ENCODE peak calls at places on chromosomes 4 and X, in eight cellular contexts. One of them, this sample, is unnamed.

GRCh38 chr4:83876047-83876446 is 340.1 kb downstream of the GPAT3 start:
- DNase-seq in AG10803: peak
- DNase-seq in skeletal muscle cell: no peak
- DNase-seq in progenitor cell of endocrine pancreas: no peak
- DNase-seq in ecto neural progenitor cell: no peak
- DNase-seq in IMR-90: peak
- DNase-seq in endothelial cell: no peak
- DNase-seq in ELR: peak
- DNase-seq in this sample: no peak

GRCh38 chrX:13733506-13733905 is 914 bp downstream of the TRAPPC2 start:
- DNase-seq in endothelial cell: no peak
- DNase-seq in skeletal muscle cell: no peak
- DNase-seq in progenitor cell of endocrine pancreas: no peak
- DNase-seq in ecto neural progenitor cell: no peak
- DNase-seq in AG10803: peak
- DNase-seq in ELR: no peak
- DNase-seq in IMR-90: peak
- DNase-seq in this sample: no peak

GRCh38 chrX:119015407-119016242 is 41.2 kb downstream of the LONRF3 start:
- DNase-seq in endothelial cell: no peak
- DNase-seq in progenitor cell of endocrine pancreas: no peak
- DNase-seq in IMR-90: peak
- DNase-seq in AG10803: peak
- DNase-seq in skeletal muscle cell: peak
- DNase-seq in ecto neural progenitor cell: no peak
- DNase-seq in ELR: peak
- DNase-seq in this sample: no peak

GRCh38 chr4:119666653-119667091 is 38.1 kb upstream of the PDE5A start:
- DNase-seq in ecto neural progenitor cell: peak
- DNase-seq in AG10803: no peak
- DNase-seq in skeletal muscle cell: no peak
- DNase-seq in ELR: no peak
- DNase-seq in IMR-90: peak
- DNase-seq in progenitor cell of endocrine pancreas: no peak
- DNase-seq in endothelial cell: no peak
- DNase-seq in this sample: no peak

GRCh38 chr4:36138221-36138620 is 106.1 kb downstream of the ARAP2 start:
- DNase-seq in ecto neural progenitor cell: no peak
- DNase-seq in progenitor cell of endocrine pancreas: no peak
- DNase-seq in ELR: peak
- DNase-seq in skeletal muscle cell: peak
- DNase-seq in IMR-90: peak
- DNase-seq in AG10803: no peak
- DNase-seq in endothelial cell: no peak
- DNase-seq in this sample: no peak

GRCh38 chr4:33453436-33453835 is 2733.3 kb downstream of the PCDH7 start:
- DNase-seq in progenitor cell of endocrine pancreas: no peak
- DNase-seq in skeletal muscle cell: no peak
- DNase-seq in IMR-90: no peak
- DNase-seq in endothelial cell: no peak
- DNase-seq in AG10803: no peak
- DNase-seq in ecto neural progenitor cell: no peak
- DNase-seq in ELR: no peak
- DNase-seq in this sample: no peak

GRCh38 chr4:136847881-136848621 is 684.2 kb downstream of the PCDH18 start:
- DNase-seq in endothelial cell: no peak
- DNase-seq in progenitor cell of endocrine pancreas: no peak
- DNase-seq in IMR-90: no peak
- DNase-seq in ecto neural progenitor cell: no peak
- DNase-seq in ELR: no peak
- DNase-seq in skeletal muscle cell: no peak
- DNase-seq in AG10803: no peak
- DNase-seq in this sample: no peak

GRCh38 chr4:145545538-145546224 is 64.0 kb downstream of the SMAD1 start:
- DNase-seq in skeletal muscle cell: peak
- DNase-seq in IMR-90: peak
- DNase-seq in ELR: peak
- DNase-seq in ecto neural progenitor cell: no peak
- DNase-seq in endothelial cell: peak
- DNase-seq in progenitor cell of endocrine pancreas: no peak
- DNase-seq in AG10803: peak
- DNase-seq in this sample: no peak

GRCh38 chrX:107968623-107969022 is 13.5 kb downstream of the TEX13B start:
- DNase-seq in IMR-90: no peak
- DNase-seq in ELR: no peak
- DNase-seq in skeletal muscle cell: no peak
- DNase-seq in AG10803: no peak
- DNase-seq in progenitor cell of endocrine pancreas: no peak
- DNase-seq in endothelial cell: no peak
- DNase-seq in ecto neural progenitor cell: no peak
- DNase-seq in this sample: no peak

GRCh38 chr4:143581331-143581961 is 67.9 kb downstream of the SMARCA5 start:
- DNase-seq in ELR: no peak
- DNase-seq in progenitor cell of endocrine pancreas: no peak
- DNase-seq in AG10803: no peak
- DNase-seq in ecto neural progenitor cell: peak
- DNase-seq in endothelial cell: no peak
- DNase-seq in IMR-90: no peak
- DNase-seq in skeletal muscle cell: no peak
- DNase-seq in this sample: no peak

GRCh38 chr4:141759796-141760425 is 123.5 kb downstream of the IL15 start:
- DNase-seq in AG10803: peak
- DNase-seq in IMR-90: peak
- DNase-seq in ELR: peak
- DNase-seq in ecto neural progenitor cell: no peak
- DNase-seq in progenitor cell of endocrine pancreas: no peak
- DNase-seq in endothelial cell: no peak
- DNase-seq in skeletal muscle cell: peak
- DNase-seq in this sample: no peak

GRCh38 chr4:147799986-147800555 is 68.2 kb downstream of the ARHGAP10 start:
- DNase-seq in ELR: no peak
- DNase-seq in IMR-90: no peak
- DNase-seq in AG10803: no peak
- DNase-seq in skeletal muscle cell: no peak
- DNase-seq in endothelial cell: no peak
- DNase-seq in ecto neural progenitor cell: no peak
- DNase-seq in progenitor cell of endocrine pancreas: no peak
- DNase-seq in this sample: no peak

GRCh38 chr4:121554377-121554776 is 142.4 kb downstream of the ANXA5 start:
- DNase-seq in ELR: no peak
- DNase-seq in AG10803: peak
- DNase-seq in endothelial cell: no peak
- DNase-seq in IMR-90: no peak
- DNase-seq in skeletal muscle cell: no peak
- DNase-seq in ecto neural progenitor cell: no peak
- DNase-seq in progenitor cell of endocrine pancreas: no peak
- DNase-seq in this sample: no peak

GRCh38 chr4:2256156-2256731 is 5.7 kb downstream of the MXD4 start:
- DNase-seq in skeletal muscle cell: no peak
- DNase-seq in progenitor cell of endocrine pancreas: peak
- DNase-seq in IMR-90: no peak
- DNase-seq in ELR: no peak
- DNase-seq in endothelial cell: peak
- DNase-seq in AG10803: no peak
- DNase-seq in ecto neural progenitor cell: no peak
- DNase-seq in this sample: no peak

GRCh38 chr4:85783483-85783882 is 308.5 kb downstream of the ARHGAP24 start:
- DNase-seq in IMR-90: peak
- DNase-seq in skeletal muscle cell: peak
- DNase-seq in ecto neural progenitor cell: no peak
- DNase-seq in ELR: peak
- DNase-seq in AG10803: peak
- DNase-seq in endothelial cell: no peak
- DNase-seq in progenitor cell of endocrine pancreas: no peak
- DNase-seq in this sample: no peak

GRCh38 chr4:72302981-72303704 is 265.9 kb downstream of the ADAMTS3 start:
- DNase-seq in skeletal muscle cell: no peak
- DNase-seq in IMR-90: peak
- DNase-seq in ELR: peak
- DNase-seq in ecto neural progenitor cell: peak
- DNase-seq in progenitor cell of endocrine pancreas: peak
- DNase-seq in endothelial cell: peak
- DNase-seq in AG10803: peak
- DNase-seq in this sample: no peak

GRCh38 chr4:28254003-28254402 is 1393.4 kb downstream of the STIM2 start:
- DNase-seq in IMR-90: no peak
- DNase-seq in ecto neural progenitor cell: no peak
- DNase-seq in AG10803: no peak
- DNase-seq in progenitor cell of endocrine pancreas: no peak
- DNase-seq in ELR: no peak
- DNase-seq in endothelial cell: no peak
- DNase-seq in skeletal muscle cell: no peak
- DNase-seq in this sample: no peak

GRCh38 chrX:115898382-115899001 is 272.1 kb upstream of the AGTR2 start:
- DNase-seq in AG10803: no peak
- DNase-seq in ELR: no peak
- DNase-seq in progenitor cell of endocrine pancreas: no peak
- DNase-seq in IMR-90: peak
- DNase-seq in endothelial cell: peak
- DNase-seq in ecto neural progenitor cell: no peak
- DNase-seq in skeletal muscle cell: no peak
- DNase-seq in this sample: no peak

GRCh38 chr4:145907827-145908226 is 30.8 kb downstream of the ZNF827 start:
- DNase-seq in ELR: no peak
- DNase-seq in endothelial cell: no peak
- DNase-seq in ecto neural progenitor cell: no peak
- DNase-seq in skeletal muscle cell: no peak
- DNase-seq in IMR-90: peak
- DNase-seq in progenitor cell of endocrine pancreas: no peak
- DNase-seq in AG10803: peak
- DNase-seq in this sample: no peak

GRCh38 chrX:16212436-16212835 is 45.2 kb downstream of the MAGEB17 start:
- DNase-seq in ELR: peak
- DNase-seq in ecto neural progenitor cell: peak
- DNase-seq in endothelial cell: peak
- DNase-seq in skeletal muscle cell: no peak
- DNase-seq in IMR-90: peak
- DNase-seq in AG10803: no peak
- DNase-seq in progenitor cell of endocrine pancreas: no peak
- DNase-seq in this sample: no peak

GRCh38 chr4:8646296-8647093 is 53.9 kb downstream of the CPZ start:
- DNase-seq in ELR: no peak
- DNase-seq in IMR-90: no peak
- DNase-seq in AG10803: no peak
- DNase-seq in ecto neural progenitor cell: peak
- DNase-seq in skeletal muscle cell: no peak
- DNase-seq in endothelial cell: no peak
- DNase-seq in progenitor cell of endocrine pancreas: no peak
- DNase-seq in this sample: no peak

GRCh38 chr4:26503427-26503826 is 13.1 kb upstream of the CCKAR start:
- DNase-seq in IMR-90: no peak
- DNase-seq in AG10803: no peak
- DNase-seq in ecto neural progenitor cell: no peak
- DNase-seq in ELR: no peak
- DNase-seq in endothelial cell: no peak
- DNase-seq in skeletal muscle cell: no peak
- DNase-seq in progenitor cell of endocrine pancreas: no peak
- DNase-seq in this sample: no peak

GRCh38 chr4:137949746-137950145 is 292.4 kb downstream of the SLC7A11 start:
- DNase-seq in IMR-90: peak
- DNase-seq in endothelial cell: no peak
- DNase-seq in ecto neural progenitor cell: no peak
- DNase-seq in skeletal muscle cell: no peak
- DNase-seq in progenitor cell of endocrine pancreas: no peak
- DNase-seq in AG10803: peak
- DNase-seq in ELR: peak
- DNase-seq in this sample: no peak

GRCh38 chr4:139035650-139036049 is 20.1 kb downstream of the NOCT start:
- DNase-seq in AG10803: no peak
- DNase-seq in ELR: no peak
- DNase-seq in IMR-90: no peak
- DNase-seq in skeletal muscle cell: no peak
- DNase-seq in endothelial cell: no peak
- DNase-seq in progenitor cell of endocrine pancreas: no peak
- DNase-seq in ecto neural progenitor cell: no peak
- DNase-seq in this sample: no peak

GRCh38 chr4:37903901-37904300 is 13.0 kb downstream of the TBC1D1 start:
- DNase-seq in ELR: no peak
- DNase-seq in AG10803: no peak
- DNase-seq in endothelial cell: no peak
- DNase-seq in skeletal muscle cell: no peak
- DNase-seq in progenitor cell of endocrine pancreas: no peak
- DNase-seq in IMR-90: no peak
- DNase-seq in ecto neural progenitor cell: no peak
- DNase-seq in this sample: no peak

GRCh38 chr4:137664055-137664405 is 131.7 kb upstream of the PCDH18 start:
- DNase-seq in progenitor cell of endocrine pancreas: no peak
- DNase-seq in ELR: peak
- DNase-seq in endothelial cell: no peak
- DNase-seq in ecto neural progenitor cell: no peak
- DNase-seq in skeletal muscle cell: peak
- DNase-seq in AG10803: peak
- DNase-seq in IMR-90: peak
- DNase-seq in this sample: no peak

GRCh38 chrX:130158311-130158710 is 7.3 kb downstream of the AIFM1 start:
- DNase-seq in progenitor cell of endocrine pancreas: no peak
- DNase-seq in AG10803: no peak
- DNase-seq in IMR-90: no peak
- DNase-seq in ecto neural progenitor cell: no peak
- DNase-seq in skeletal muscle cell: no peak
- DNase-seq in endothelial cell: no peak
- DNase-seq in ELR: no peak
- DNase-seq in this sample: no peak

GRCh38 chr4:145912391-145912790 is 26.2 kb downstream of the ZNF827 start:
- DNase-seq in progenitor cell of endocrine pancreas: no peak
- DNase-seq in AG10803: no peak
- DNase-seq in endothelial cell: no peak
- DNase-seq in ecto neural progenitor cell: no peak
- DNase-seq in IMR-90: no peak
- DNase-seq in skeletal muscle cell: no peak
- DNase-seq in ELR: no peak
- DNase-seq in this sample: no peak

GRCh38 chrX:129833153-129834004 is 10.3 kb downstream of the ZDHHC9 start:
- DNase-seq in skeletal muscle cell: no peak
- DNase-seq in AG10803: peak
- DNase-seq in ELR: peak
- DNase-seq in progenitor cell of endocrine pancreas: no peak
- DNase-seq in endothelial cell: no peak
- DNase-seq in IMR-90: peak
- DNase-seq in ecto neural progenitor cell: no peak
- DNase-seq in this sample: no peak

GRCh38 chr4:140706276-140706625 is 49.9 kb downstream of the TBC1D9 start:
- DNase-seq in ecto neural progenitor cell: no peak
- DNase-seq in AG10803: no peak
- DNase-seq in progenitor cell of endocrine pancreas: no peak
- DNase-seq in endothelial cell: no peak
- DNase-seq in ELR: no peak
- DNase-seq in skeletal muscle cell: no peak
- DNase-seq in IMR-90: no peak
- DNase-seq in this sample: no peak

GRCh38 chrX:130829526-130830515 is 73.2 kb downstream of the ENOX2 start:
- DNase-seq in ELR: no peak
- DNase-seq in skeletal muscle cell: no peak
- DNase-seq in IMR-90: no peak
- DNase-seq in AG10803: no peak
- DNase-seq in endothelial cell: no peak
- DNase-seq in progenitor cell of endocrine pancreas: no peak
- DNase-seq in ecto neural progenitor cell: no peak
- DNase-seq in this sample: no peak

GRCh38 chr4:185838514-185839203 is 26.7 kb upstream of the SORBS2 start:
- DNase-seq in ELR: peak
- DNase-seq in progenitor cell of endocrine pancreas: no peak
- DNase-seq in IMR-90: peak
- DNase-seq in endothelial cell: no peak
- DNase-seq in ecto neural progenitor cell: no peak
- DNase-seq in AG10803: peak
- DNase-seq in skeletal muscle cell: no peak
- DNase-seq in this sample: no peak

GRCh38 chr4:95572304-95572991 is 23.7 kb upstream of the UNC5C start:
- DNase-seq in ELR: no peak
- DNase-seq in endothelial cell: peak
- DNase-seq in skeletal muscle cell: no peak
- DNase-seq in ecto neural progenitor cell: no peak
- DNase-seq in IMR-90: no peak
- DNase-seq in progenitor cell of endocrine pancreas: no peak
- DNase-seq in AG10803: no peak
- DNase-seq in this sample: no peak

GRCh38 chr4:156623376-156623775 is 348.2 kb downstream of the PDGFC start:
- DNase-seq in ELR: no peak
- DNase-seq in ecto neural progenitor cell: no peak
- DNase-seq in skeletal muscle cell: no peak
- DNase-seq in AG10803: peak
- DNase-seq in progenitor cell of endocrine pancreas: no peak
- DNase-seq in IMR-90: no peak
- DNase-seq in endothelial cell: no peak
- DNase-seq in this sample: no peak

This sample was measured in NCI-H187 treated with DMSO at 0.1 percent for 48 hours.